ENCODE peak calls at places on chromosome 21, in eight cellular contexts. W, U, Y, O, G, D, P and N are unnamed samples.

GRCh38 chr21:41932576-41933258 is 21.1 kb downstream of the C2CD2 start:
- DNase-seq in W (no peak), P (peak), U (no peak), O (peak), Y (no peak), D (no peak), G (peak), N (peak)

GRCh38 chr21:42198949-42199348 is 20.0 kb upstream of the ABCG1 start:
- DNase-seq in G (no peak), O (no peak), W (no peak), D (no peak), U (no peak), Y (no peak), P (no peak), N (no peak)

GRCh38 chr21:31459457-31459856 is 115.4 kb upstream of the TIAM1 start:
- DNase-seq in G (peak), D (no peak), W (no peak), U (no peak), O (no peak), Y (no peak), P (no peak), N (no peak)

GRCh38 chr21:34202553-34203332 is 129.4 kb downstream of the MRPS6 start:
- DNase-seq in D (peak), P (no peak), W (no peak), O (no peak), U (peak), G (peak), Y (no peak), N (no peak)

GRCh38 chr21:35861656-35862055 is 198.7 kb downstream of the SETD4 start:
- DNase-seq in G (no peak), O (peak), P (peak), W (no peak), Y (no peak), D (no peak), U (no peak), N (peak)

GRCh38 chr21:25862596-25862995 is 127.8 kb downstream of the GABPA start:
- DNase-seq in P (peak), O (peak), Y (no peak), G (no peak), U (no peak), D (no peak), W (no peak), N (peak)

GRCh38 chr21:44337941-44338895 is 972 bp downstream of the CFAP410 start:
- DNase-seq in P (peak), W (peak), U (peak), O (peak), Y (no peak), D (peak), G (no peak), N (peak)

GRCh38 chr21:42486551-42486950 is 9.5 kb downstream of the RSPH1 start:
- DNase-seq in U (no peak), P (no peak), O (no peak), W (no peak), Y (no peak), D (no peak), G (no peak), N (no peak)

GRCh38 chr21:18954415-18954972 is 550.9 kb upstream of the TMPRSS15 start:
- DNase-seq in W (no peak), O (no peak), U (no peak), D (no peak), G (no peak), P (no peak), Y (no peak), N (no peak)

GRCh38 chr21:32641715-32642698 is 29.8 kb upstream of the CFAP298 start:
- DNase-seq in O (no peak), W (no peak), P (no peak), U (no peak), G (no peak), D (no peak), Y (no peak), N (no peak)

GRCh38 chr21:30340714-30341573 is 3.5 kb upstream of the KRTAP27-1 start:
- DNase-seq in W (no peak), U (peak), G (no peak), D (no peak), P (peak), O (peak), Y (no peak), N (peak)

GRCh38 chr21:42585881-42586280 is 67.5 kb upstream of the PDE9A start:
- DNase-seq in O (no peak), G (peak), P (no peak), D (no peak), Y (no peak), U (no peak), W (no peak), N (no peak)

GRCh38 chr21:33290441-33290840 is 24.3 kb downstream of the IL10RB start:
- DNase-seq in G (no peak), D (no peak), U (no peak), Y (no peak), P (no peak), O (no peak), W (no peak), N (no peak)

GRCh38 chr21:44260791-44261190 is 906 bp downstream of the DNMT3L start:
- DNase-seq in G (no peak), D (no peak), Y (no peak), U (no peak), P (no peak), O (no peak), W (no peak), N (no peak)

GRCh38 chr21:42806489-42807140 is 72.7 kb downstream of the WDR4 start:
- DNase-seq in O (no peak), U (no peak), D (no peak), G (peak), P (no peak), W (no peak), Y (no peak), N (no peak)

GRCh38 chr21:27519357-27519756 is 552.5 kb upstream of the ADAMTS5 start:
- DNase-seq in O (peak), Y (no peak), G (no peak), P (peak), D (no peak), U (no peak), W (peak), N (peak)

GRCh38 chr21:33071878-33072306 is 2.0 kb downstream of the OLIG1 start:
- DNase-seq in W (no peak), U (no peak), P (peak), G (no peak), O (peak), Y (no peak), D (no peak), N (peak)

GRCh38 chr21:39580744-39581143 is 32.0 kb upstream of the B3GALT5 start:
- DNase-seq in P (no peak), W (no peak), O (no peak), Y (no peak), U (no peak), G (no peak), D (no peak), N (no peak)

GRCh38 chr21:35099310-35099709 is 50.2 kb upstream of the RUNX1 start:
- DNase-seq in W (no peak), U (no peak), D (no peak), P (no peak), Y (no peak), O (no peak), G (no peak), N (no peak)

GRCh38 chr21:46334351-46335140 is 10.6 kb downstream of the PCNT start:
- DNase-seq in Y (no peak), O (no peak), P (no peak), G (no peak), D (no peak), U (no peak), W (no peak), N (no peak)

GRCh38 chr21:15826147-15826780 is 96.5 kb downstream of the USP25 start:
- DNase-seq in W (no peak), D (no peak), P (peak), Y (no peak), U (peak), G (no peak), O (peak), N (peak)

GRCh38 chr21:45640001-45640887 is 3.3 kb upstream of the PCBP3 start:
- DNase-seq in Y (no peak), W (no peak), P (no peak), U (no peak), D (no peak), G (no peak), O (no peak), N (no peak)

GRCh38 chr21:38171723-38172344 is 85.0 kb upstream of the KCNJ15 start:
- DNase-seq in G (no peak), O (peak), W (no peak), P (peak), Y (no peak), U (peak), D (no peak), N (peak)